ENCODE peak calls at places on chromosomes 6 and 20, in ten cellular contexts. F is Kasumi-1; R is anterior cingulate cortex; P is C1 segment of cervical spinal cord; U is activated naive CD8-positive, alpha-beta T cell treated with anti-CD3 and anti-CD28 coated beads for 36 hours; E is BJ; Q is midbrain; H is cardiac fibroblast; V is NCI-H1092 treated with DMSO at 0.1 percent for 48 hours; L is AG10803. D is an unnamed sample.

GRCh38 chr20:32031007-32031958 is 20.8 kb upstream of the HCK start:
- DNase-seq in V (peak), U (peak), Q (peak), R (peak), L (peak), P (peak), E (peak), H (peak), F (peak), D (peak)

GRCh38 chr6:159819932-159820640 is 20.0 kb downstream of the PNLDC1 start:
- DNase-seq in R (no peak), U (peak), F (peak), P (no peak), E (no peak), L (no peak), V (no peak), Q (no peak), H (no peak), D (no peak)

GRCh38 chr6:144344651-144345050 is 59.5 kb downstream of the UTRN start:
- DNase-seq in H (no peak), F (no peak), V (no peak), Q (no peak), E (no peak), P (no peak), U (no peak), L (no peak), R (no peak), D (no peak)

GRCh38 chr6:137351890-137352289 is 132.7 kb upstream of the IFNGR1 start:
- DNase-seq in U (no peak), E (no peak), P (no peak), Q (no peak), L (peak), V (no peak), R (no peak), H (no peak), F (peak), D (no peak)

GRCh38 chr20:45008521-45009049 is 42.3 kb downstream of the STK4 start:
- DNase-seq in R (no peak), E (no peak), L (peak), F (no peak), H (no peak), Q (no peak), V (no peak), P (no peak), U (no peak), D (no peak)

GRCh38 chr20:39602649-39603048 is 640.5 kb downstream of the DHX35 start:
- DNase-seq in L (no peak), H (no peak), P (no peak), F (no peak), Q (no peak), V (no peak), U (no peak), R (no peak), E (no peak), D (no peak)

GRCh38 chr20:13492001-13492480 is 146.7 kb downstream of the TASP1 start:
- DNase-seq in H (peak), E (peak), R (no peak), P (no peak), U (no peak), F (peak), V (no peak), L (peak), Q (peak), D (no peak)

GRCh38 chr20:51639206-51639832 is 96.8 kb upstream of the NFATC2 start:
- DNase-seq in R (no peak), V (peak), U (peak), P (peak), E (no peak), H (peak), Q (peak), L (peak), F (peak), D (no peak)

GRCh38 chr6:128112494-128112893 is 211.6 kb upstream of the THEMIS start:
- DNase-seq in P (no peak), U (no peak), H (peak), E (no peak), F (no peak), Q (peak), V (no peak), R (no peak), L (peak), D (peak)

GRCh38 chr20:58711266-58712051 is 18.9 kb downstream of the NPEPL1 start:
- DNase-seq in H (no peak), V (no peak), P (no peak), F (no peak), L (no peak), R (no peak), E (no peak), U (no peak), Q (no peak), D (no peak)

GRCh38 chr6:167956491-167956890 is 41.0 kb upstream of the KIF25 start:
- DNase-seq in E (no peak), V (no peak), H (no peak), P (no peak), L (no peak), U (no peak), F (no peak), R (no peak), Q (no peak), D (no peak)

GRCh38 chr6:53999088-53999755 is 112.0 kb upstream of the MLIP start:
- DNase-seq in P (no peak), L (no peak), E (no peak), F (no peak), V (no peak), H (no peak), U (no peak), Q (no peak), R (no peak), D (no peak)

GRCh38 chr6:157774153-157775135 is 48.6 kb upstream of the SNX9 start:
- DNase-seq in R (no peak), F (no peak), V (no peak), H (peak), Q (no peak), P (no peak), L (no peak), E (no peak), U (no peak), D (no peak)

GRCh38 chr6:158418501-158418900 is 106.2 kb downstream of the TULP4 start:
- DNase-seq in L (peak), R (no peak), Q (no peak), F (no peak), E (no peak), V (no peak), P (no peak), U (no peak), H (peak), D (no peak)

GRCh38 chr6:121523628-121524027 is 88.2 kb downstream of the GJA1 start:
- DNase-seq in H (peak), U (no peak), Q (no peak), R (no peak), P (no peak), V (no peak), L (no peak), E (no peak), F (no peak), D (no peak)

GRCh38 chr6:27765028-27765427 is 147.2 kb downstream of the OR2B2 start:
- DNase-seq in Q (no peak), L (no peak), H (no peak), E (no peak), R (no peak), P (no peak), U (no peak), F (no peak), V (no peak), D (no peak)

GRCh38 chr6:160435935-160436334 is 87.8 kb downstream of the SLC22A3 start:
- DNase-seq in U (no peak), L (no peak), V (no peak), P (no peak), H (no peak), R (no peak), E (no peak), Q (no peak), F (no peak), D (no peak)

GRCh38 chr6:139472341-139473038 is 98.0 kb upstream of the CITED2 start:
- DNase-seq in V (no peak), H (peak), F (no peak), E (no peak), P (peak), U (no peak), Q (no peak), L (peak), R (no peak), D (no peak)

GRCh38 chr6:169971171-169971861 is 219.9 kb downstream of the ERMARD start:
- DNase-seq in V (no peak), H (no peak), Q (no peak), E (no peak), U (no peak), L (no peak), F (no peak), R (no peak), P (no peak), D (no peak)

D was measured in NCI-H774.